ENCODE peak calls at places on chromosomes 1 and 21, in five cellular contexts. F is epithelial cell of esophagus, I is kidney epithelial cell, B is foreskin fibroblast, U is tibial nerve. G is an unnamed sample.

GRCh38 chr1:33633019-33633801 is 160.8 kb downstream of the ZSCAN20 start:
- DNase-seq in F (peak), I (peak), B (peak), U (peak), G (peak)

GRCh38 chr1:42214447-42214871 is 49.9 kb upstream of the GUCA2A start:
- DNase-seq in F (peak), I (peak), B (peak), U (no peak), G (peak)

GRCh38 chr21:38965241-38965640 is 159.5 kb downstream of the ETS2 start:
- DNase-seq in F (peak), I (no peak), B (no peak), U (no peak), G (no peak)

GRCh38 chr1:40362199-40362598 is 11.3 kb upstream of the SMAP2 start:
- DNase-seq in F (no peak), I (no peak), B (no peak), U (no peak), G (no peak)

GRCh38 chr1:33237579-33237978 is 18.7 kb upstream of the ZNF362 start:
- DNase-seq in F (no peak), I (no peak), B (no peak), U (no peak), G (no peak)

GRCh38 chr1:164783778-164784555 is 225.0 kb downstream of the PBX1 start:
- DNase-seq in F (peak), I (no peak), B (peak), U (no peak), G (peak)

GRCh38 chr1:41789616-41790330 is 128.9 kb downstream of the HIVEP3 start:
- DNase-seq in F (peak), I (no peak), B (no peak), U (no peak), G (no peak)

GRCh38 chr1:160726498-160727391 is 12.3 kb upstream of the SLAMF7 start:
- DNase-seq in F (peak), I (peak), B (peak), U (no peak), G (peak)

GRCh38 chr1:171160181-171160580 is 24.9 kb upstream of the FMO2 start:
- DNase-seq in F (no peak), I (no peak), B (no peak), U (no peak), G (no peak)

GRCh38 chr1:39129514-39129913 is 75.0 kb upstream of the MACF1 start:
- DNase-seq in F (no peak), I (no peak), B (peak), U (no peak), G (no peak)

GRCh38 chr1:40003156-40004093 is 37.1 kb upstream of the CAP1 start:
- DNase-seq in F (no peak), I (no peak), B (no peak), U (no peak), G (no peak)

GRCh38 chr1:77316966-77317365 is 35.1 kb downstream of the AK5 start:
- DNase-seq in F (no peak), I (no peak), B (peak), U (no peak), G (no peak)

GRCh38 chr1:77319036-77319705 is 37.4 kb downstream of the AK5 start:
- DNase-seq in F (no peak), I (no peak), B (peak), U (no peak), G (no peak)

GRCh38 chr1:77322061-77322900 is 40.5 kb downstream of the AK5 start:
- DNase-seq in F (peak), I (peak), B (peak), U (no peak), G (peak)
- H3K4me3 ChIP-seq in F (no peak), I (no peak), B (no peak), U (no peak), G (no peak)

GRCh38 chr1:17010601-17011438 is 908 bp downstream of the ATP13A2 start:
- DNase-seq in F (peak), I (no peak), B (peak), U (no peak), G (no peak)
- TF ChIP-seq CTCF in F (no peak), I (no peak), B (no peak), U (no peak), G (no peak)

GRCh38 chr1:99005537-99005942 is 879 bp upstream of the PLPPR5 start:
- DNase-seq in F (no peak), I (no peak), B (peak), U (no peak), G (no peak)
- H3K4me3 ChIP-seq in F (no peak), I (no peak), B (no peak), U (no peak), G (peak)

DNA sequence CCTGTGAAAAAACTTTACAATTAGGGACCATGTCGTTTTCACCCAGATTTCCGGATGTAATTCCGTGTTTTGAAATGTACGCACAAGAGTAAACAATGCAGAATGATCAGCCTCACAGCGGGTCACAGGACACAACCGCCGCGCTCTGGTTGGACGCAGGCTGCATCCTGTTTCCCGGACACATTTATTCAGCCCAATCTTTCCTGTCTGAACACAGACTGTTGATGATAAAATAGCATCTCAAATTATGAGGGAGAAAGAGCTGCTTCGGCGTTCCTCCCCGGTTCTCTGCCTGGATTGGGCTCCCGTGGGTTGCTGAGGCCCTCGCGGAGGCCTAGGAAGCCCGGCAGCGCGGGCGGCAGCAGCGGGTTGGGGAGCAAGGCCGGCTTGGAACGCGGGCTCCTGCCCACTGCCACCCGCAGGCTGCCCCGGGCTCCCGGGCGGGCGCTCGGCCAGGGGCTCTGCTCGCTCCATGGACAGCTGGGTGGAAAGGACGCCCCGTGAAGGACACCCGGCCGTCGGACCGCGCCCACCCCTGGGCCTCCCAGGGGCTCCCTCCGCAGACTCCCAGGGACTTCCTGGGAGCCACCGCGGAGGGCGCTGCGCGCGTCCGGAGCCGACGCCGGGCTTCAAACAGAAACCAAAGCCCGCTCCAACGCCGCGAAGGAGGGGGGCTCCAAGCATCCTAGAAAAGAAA is 122.4 kb downstream of the ESRRG start:
- DNase-seq in F (peak), I (no peak), B (peak), U (peak), G (peak)
- TF ChIP-seq CTCF in F (peak), I (peak), B (peak), U (peak), G (peak)

GRCh38 chr1:56374026-56374974 is 205.1 kb downstream of the PLPP3 start:
- DNase-seq in F (no peak), I (no peak), B (peak), U (no peak), G (no peak)
- H3K4me3 ChIP-seq in F (no peak), I (no peak), B (no peak), U (no peak), G (no peak)

GRCh38 chr1:154411525-154411924 is 6.4 kb downstream of the IL6R start:
- DNase-seq in F (no peak), I (no peak), B (no peak), U (no peak), G (no peak)

GRCh38 chr1:154413177-154413576 is 8.0 kb downstream of the IL6R start:
- DNase-seq in F (no peak), I (no peak), B (no peak), U (no peak), G (no peak)

GRCh38 chr1:154416496-154417337 is 11.6 kb downstream of the IL6R start:
- DNase-seq in F (no peak), I (no peak), B (no peak), U (no peak), G (no peak)

GRCh38 chr1:154417338-154417608 is 12.1 kb downstream of the IL6R start:
- DNase-seq in F (no peak), I (no peak), B (no peak), U (no peak), G (no peak)

GRCh38 chr1:154414606-154415005 is 9.5 kb downstream of the IL6R start:
- DNase-seq in F (no peak), I (no peak), B (no peak), U (no peak), G (no peak)
- TF ChIP-seq CTCF in F (no peak), I (no peak), B (no peak), U (no peak), G (no peak)

DNA sequence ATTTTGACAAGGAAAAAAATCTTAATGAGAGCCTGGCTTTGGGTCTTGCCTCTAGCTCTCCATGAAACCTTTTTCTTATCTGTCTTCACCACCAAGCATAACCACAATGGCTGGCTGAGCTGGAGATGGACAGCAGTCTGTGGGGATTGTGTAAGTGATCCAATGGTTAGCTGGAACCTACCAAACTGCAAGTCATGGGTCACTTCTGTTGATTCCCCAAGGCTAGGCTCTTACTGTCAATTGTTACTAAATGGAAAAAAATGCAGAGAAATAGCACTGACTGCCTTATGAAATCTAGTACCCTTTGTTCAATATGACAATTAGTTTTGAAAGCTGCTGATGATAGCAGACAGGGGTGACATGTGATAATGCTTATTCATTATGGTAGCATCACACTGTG is 359.0 kb downstream of the ST6GALNAC3 start:
- DNase-seq in F (peak), I (no peak), B (peak), U (no peak), G (no peak)
- H3K4me3 ChIP-seq in F (no peak), I (no peak), B (no peak), U (no peak), G (no peak)

G was measured in astrocyte of the cerebellum.